ENCODE peak calls at places on chromosomes 5 and 9, in eight cellular contexts. One of them, this sample, is unnamed.

GRCh38 chr5:25553082-25553481 is 908.3 kb upstream of the CDH10 start:
- DNase-seq in HEK293T: no peak
- DNase-seq in left colon: no peak
- DNase-seq in AG20443: no peak
- DNase-seq in progenitor cell of endocrine pancreas: no peak
- DNase-seq in GM23248: no peak
- DNase-seq in fibroblast of mammary gland: no peak
- DNase-seq in AG09319: no peak
- DNase-seq in this sample: no peak

GRCh38 chr9:90296539-90296938 is 346.1 kb downstream of the DIRAS2 start:
- DNase-seq in GM23248: no peak
- DNase-seq in left colon: no peak
- DNase-seq in AG20443: no peak
- DNase-seq in fibroblast of mammary gland: peak
- DNase-seq in HEK293T: no peak
- DNase-seq in AG09319: no peak
- DNase-seq in progenitor cell of endocrine pancreas: no peak
- DNase-seq in this sample: no peak

GRCh38 chr9:77040340-77040739 is 20.9 kb downstream of the FOXB2 start:
- DNase-seq in AG09319: no peak
- DNase-seq in progenitor cell of endocrine pancreas: no peak
- DNase-seq in HEK293T: no peak
- DNase-seq in left colon: no peak
- DNase-seq in fibroblast of mammary gland: no peak
- DNase-seq in GM23248: no peak
- DNase-seq in AG20443: no peak
- DNase-seq in this sample: no peak

GRCh38 chr5:175811594-175811993 is 59.8 kb upstream of the CPLX2 start:
- DNase-seq in AG09319: no peak
- DNase-seq in left colon: no peak
- DNase-seq in HEK293T: no peak
- DNase-seq in AG20443: no peak
- DNase-seq in fibroblast of mammary gland: no peak
- DNase-seq in GM23248: no peak
- DNase-seq in progenitor cell of endocrine pancreas: no peak
- DNase-seq in this sample: no peak

GRCh38 chr5:151570512-151571269 is 20.4 kb downstream of the FAT2 start:
- DNase-seq in left colon: no peak
- DNase-seq in fibroblast of mammary gland: no peak
- DNase-seq in progenitor cell of endocrine pancreas: no peak
- DNase-seq in GM23248: no peak
- DNase-seq in AG09319: no peak
- DNase-seq in HEK293T: no peak
- DNase-seq in AG20443: no peak
- DNase-seq in this sample: no peak

GRCh38 chr5:174344335-174344734 is 298.8 kb downstream of the NSG2 start:
- DNase-seq in AG09319: no peak
- DNase-seq in fibroblast of mammary gland: no peak
- DNase-seq in GM23248: no peak
- DNase-seq in AG20443: no peak
- DNase-seq in left colon: no peak
- DNase-seq in HEK293T: no peak
- DNase-seq in progenitor cell of endocrine pancreas: no peak
- DNase-seq in this sample: no peak

GRCh38 chr5:174531782-174532191 is 192.6 kb upstream of the MSX2 start:
- DNase-seq in fibroblast of mammary gland: no peak
- DNase-seq in GM23248: no peak
- DNase-seq in AG09319: no peak
- DNase-seq in AG20443: no peak
- DNase-seq in left colon: no peak
- DNase-seq in HEK293T: no peak
- DNase-seq in progenitor cell of endocrine pancreas: no peak
- DNase-seq in this sample: no peak

GRCh38 chr9:120713257-120714087 is 798 bp downstream of the MEGF9 start:
- DNase-seq in left colon: peak
- DNase-seq in GM23248: peak
- DNase-seq in HEK293T: peak
- DNase-seq in AG20443: no peak
- DNase-seq in AG09319: no peak
- DNase-seq in fibroblast of mammary gland: no peak
- DNase-seq in progenitor cell of endocrine pancreas: peak
- DNase-seq in this sample: peak

GRCh38 chr9:6564868-6565267 is 80.7 kb downstream of the GLDC start:
- DNase-seq in GM23248: peak
- DNase-seq in AG20443: peak
- DNase-seq in progenitor cell of endocrine pancreas: no peak
- DNase-seq in AG09319: no peak
- DNase-seq in HEK293T: no peak
- DNase-seq in fibroblast of mammary gland: peak
- DNase-seq in left colon: no peak
- DNase-seq in this sample: no peak

GRCh38 chr5:135193213-135194125 is 159.4 kb upstream of the PITX1 start:
- DNase-seq in GM23248: peak
- DNase-seq in left colon: no peak
- DNase-seq in AG09319: no peak
- DNase-seq in progenitor cell of endocrine pancreas: no peak
- DNase-seq in fibroblast of mammary gland: peak
- DNase-seq in AG20443: peak
- DNase-seq in HEK293T: no peak
- DNase-seq in this sample: no peak

GRCh38 chr9:121636411-121636865 is 15.0 kb upstream of the DAB2IP start:
- DNase-seq in left colon: no peak
- DNase-seq in AG09319: no peak
- DNase-seq in AG20443: peak
- DNase-seq in progenitor cell of endocrine pancreas: no peak
- DNase-seq in GM23248: peak
- DNase-seq in fibroblast of mammary gland: peak
- DNase-seq in HEK293T: no peak
- DNase-seq in this sample: no peak

GRCh38 chr9:134794726-134795370 is 85.8 kb upstream of the FCN2 start:
- DNase-seq in left colon: no peak
- DNase-seq in AG20443: no peak
- DNase-seq in fibroblast of mammary gland: no peak
- DNase-seq in GM23248: no peak
- DNase-seq in AG09319: no peak
- DNase-seq in HEK293T: no peak
- DNase-seq in progenitor cell of endocrine pancreas: no peak
- DNase-seq in this sample: no peak

GRCh38 chr9:85600675-85601263 is 141.0 kb downstream of the AGTPBP1 start:
- DNase-seq in left colon: no peak
- DNase-seq in AG09319: no peak
- DNase-seq in HEK293T: no peak
- DNase-seq in AG20443: no peak
- DNase-seq in GM23248: no peak
- DNase-seq in fibroblast of mammary gland: no peak
- DNase-seq in progenitor cell of endocrine pancreas: no peak
- DNase-seq in this sample: no peak

GRCh38 chr5:147504001-147504400 is 5.9 kb downstream of the DPYSL3 start:
- DNase-seq in HEK293T: no peak
- DNase-seq in GM23248: peak
- DNase-seq in fibroblast of mammary gland: peak
- DNase-seq in AG20443: peak
- DNase-seq in left colon: no peak
- DNase-seq in progenitor cell of endocrine pancreas: no peak
- DNase-seq in AG09319: no peak
- DNase-seq in this sample: no peak

GRCh38 chr5:145944328-145944727 is 8.0 kb downstream of the SH3RF2 start:
- DNase-seq in fibroblast of mammary gland: no peak
- DNase-seq in AG20443: no peak
- DNase-seq in left colon: peak
- DNase-seq in HEK293T: no peak
- DNase-seq in progenitor cell of endocrine pancreas: no peak
- DNase-seq in GM23248: no peak
- DNase-seq in AG09319: no peak
- DNase-seq in this sample: no peak

GRCh38 chr9:126055386-126055785 is 271.2 kb upstream of the MVB12B start:
- DNase-seq in HEK293T: no peak
- DNase-seq in progenitor cell of endocrine pancreas: no peak
- DNase-seq in AG09319: no peak
- DNase-seq in left colon: no peak
- DNase-seq in AG20443: no peak
- DNase-seq in fibroblast of mammary gland: peak
- DNase-seq in GM23248: peak
- DNase-seq in this sample: no peak

GRCh38 chr5:119319401-119319800 is 36.4 kb upstream of the TNFAIP8 start:
- DNase-seq in progenitor cell of endocrine pancreas: no peak
- DNase-seq in left colon: no peak
- DNase-seq in GM23248: no peak
- DNase-seq in AG09319: no peak
- DNase-seq in AG20443: no peak
- DNase-seq in HEK293T: no peak
- DNase-seq in fibroblast of mammary gland: no peak
- DNase-seq in this sample: no peak

GRCh38 chr9:101394687-101395086 is 3.7 kb downstream of the MRPL50 start:
- DNase-seq in left colon: no peak
- DNase-seq in GM23248: no peak
- DNase-seq in HEK293T: no peak
- DNase-seq in AG20443: no peak
- DNase-seq in AG09319: no peak
- DNase-seq in fibroblast of mammary gland: no peak
- DNase-seq in progenitor cell of endocrine pancreas: no peak
- DNase-seq in this sample: no peak

GRCh38 chr5:168708301-168708695 is 129.1 kb upstream of the PANK3 start:
- DNase-seq in progenitor cell of endocrine pancreas: no peak
- DNase-seq in HEK293T: no peak
- DNase-seq in left colon: no peak
- DNase-seq in fibroblast of mammary gland: no peak
- DNase-seq in AG20443: no peak
- DNase-seq in AG09319: no peak
- DNase-seq in GM23248: no peak
- DNase-seq in this sample: no peak

GRCh38 chr9:13705356-13705755 is 425.9 kb upstream of the MPDZ start:
- DNase-seq in progenitor cell of endocrine pancreas: no peak
- DNase-seq in fibroblast of mammary gland: peak
- DNase-seq in left colon: no peak
- DNase-seq in AG20443: no peak
- DNase-seq in AG09319: no peak
- DNase-seq in GM23248: peak
- DNase-seq in HEK293T: no peak
- DNase-seq in this sample: no peak

GRCh38 chr5:147560982-147561381 is 51.1 kb upstream of the DPYSL3 start:
- DNase-seq in AG09319: no peak
- DNase-seq in HEK293T: no peak
- DNase-seq in AG20443: no peak
- DNase-seq in GM23248: no peak
- DNase-seq in left colon: no peak
- DNase-seq in progenitor cell of endocrine pancreas: no peak
- DNase-seq in fibroblast of mammary gland: no peak
- DNase-seq in this sample: no peak

GRCh38 chr9:127178646-127179632 is 56.5 kb upstream of the ANGPTL2 start:
- DNase-seq in AG09319: no peak
- DNase-seq in GM23248: no peak
- DNase-seq in fibroblast of mammary gland: no peak
- DNase-seq in HEK293T: no peak
- DNase-seq in left colon: no peak
- DNase-seq in AG20443: no peak
- DNase-seq in progenitor cell of endocrine pancreas: no peak
- DNase-seq in this sample: no peak

GRCh38 chr5:100270323-100270771 is 264.8 kb upstream of the FAM174A start:
- DNase-seq in progenitor cell of endocrine pancreas: no peak
- DNase-seq in AG20443: no peak
- DNase-seq in HEK293T: no peak
- DNase-seq in GM23248: no peak
- DNase-seq in left colon: no peak
- DNase-seq in fibroblast of mammary gland: no peak
- DNase-seq in AG09319: no peak
- DNase-seq in this sample: no peak

GRCh38 chr9:35490910-35491465 is 1.1 kb downstream of the RUSC2 start:
- DNase-seq in HEK293T: no peak
- DNase-seq in left colon: no peak
- DNase-seq in progenitor cell of endocrine pancreas: no peak
- DNase-seq in AG20443: no peak
- DNase-seq in AG09319: no peak
- DNase-seq in GM23248: peak
- DNase-seq in fibroblast of mammary gland: peak
- DNase-seq in this sample: no peak

GRCh38 chr9:133449760-133450159 is 10.0 kb upstream of the CACFD1 start:
- DNase-seq in fibroblast of mammary gland: no peak
- DNase-seq in progenitor cell of endocrine pancreas: no peak
- DNase-seq in AG09319: no peak
- DNase-seq in AG20443: no peak
- DNase-seq in HEK293T: no peak
- DNase-seq in GM23248: peak
- DNase-seq in left colon: peak
- DNase-seq in this sample: no peak

GRCh38 chr5:18465833-18466681 is 831.8 kb downstream of the TAF11L14 start:
- DNase-seq in HEK293T: peak
- DNase-seq in AG20443: peak
- DNase-seq in left colon: peak
- DNase-seq in fibroblast of mammary gland: peak
- DNase-seq in progenitor cell of endocrine pancreas: peak
- DNase-seq in AG09319: no peak
- DNase-seq in GM23248: peak
- DNase-seq in this sample: peak

GRCh38 chr5:134128648-134128995 is 14.1 kb downstream of the TCF7 start:
- DNase-seq in HEK293T: no peak
- DNase-seq in fibroblast of mammary gland: no peak
- DNase-seq in progenitor cell of endocrine pancreas: no peak
- DNase-seq in left colon: no peak
- DNase-seq in GM23248: no peak
- DNase-seq in AG09319: no peak
- DNase-seq in AG20443: no peak
- DNase-seq in this sample: no peak